ENCODE peak calls at places on chromosomes 2 and 18, in four cellular contexts. K is OCI-LY7; P is activated naive CD4-positive, alpha-beta T cell treated with anti-CD3 and anti-CD28 coated beads for 36 hours; Y is SIG-M5. U is an unnamed sample.

GRCh38 chr18:46338213-46338612 is 234.0 kb downstream of the HAUS1 start:
- DNase-seq in K (no peak), P (no peak), Y (no peak), U (no peak)

GRCh38 chr2:220585241-220585640 is 957.8 kb downstream of the SLC4A3 start:
- DNase-seq in K (no peak), P (no peak), Y (no peak), U (no peak)

GRCh38 chr2:26648516-26648915 is 7.3 kb upstream of the CIB4 start:
- DNase-seq in K (no peak), P (no peak), Y (no peak), U (no peak)

GRCh38 chr18:58847383-58848071 is 17.1 kb upstream of the ZNF532 start:
- DNase-seq in K (no peak), P (peak; percentile 15), Y (no peak), U (no peak)

GRCh38 chr18:40962784-40963183 is 992.2 kb upstream of the PIK3C3 start:
- DNase-seq in K (no peak), P (no peak), Y (no peak), U (no peak)

GRCh38 chr2:211205841-211206240 is 649.4 kb downstream of the CPS1 start:
- DNase-seq in K (no peak), P (no peak), Y (no peak), U (no peak)

GRCh38 chr18:58637197-58637596 is 8.3 kb upstream of the ALPK2 start:
- DNase-seq in K (no peak), P (no peak), Y (no peak), U (no peak)

GRCh38 chr2:161223139-161223732 is 63.0 kb downstream of the TANK start:
- DNase-seq in K (peak; percentile 52), P (peak; percentile 22), Y (no peak), U (peak; percentile 3)

GRCh38 chr2:69917854-69918253 is 2.9 kb downstream of the MXD1 start:
- DNase-seq in K (no peak), P (no peak), Y (no peak), U (peak; percentile 40)

GRCh38 chr2:53021285-53021684 is 746.3 kb upstream of the CHAC2 start:
- DNase-seq in K (no peak), P (no peak), Y (no peak), U (no peak)

GRCh38 chr2:1974391-1974790 is 230.1 kb upstream of the PXDN start:
- DNase-seq in K (no peak), P (no peak), Y (no peak), U (no peak)

GRCh38 chr18:12409466-12409865 is 1.7 kb downstream of the PRELID3A start:
- DNase-seq in K (peak; percentile 42), P (no peak), Y (no peak), U (no peak)